ENCODE peak calls at places on chromosomes 12 and 14, in six cellular contexts. J is H7; R is endodermal cell; Y is naive thymus-derived CD4-positive, alpha-beta T cell; U is CD4-positive, alpha-beta memory T cell; G is adrenal gland. L is an unnamed sample. For H3K27me3 and H3K36me3, the result is how much of the 10 kb centered on the place peaks cover.

GRCh38 chr12:9617124-9617523 is 9.4 kb upstream of the KLRB1 start:
- DNase-seq in J (no peak), R (no peak), Y (no peak), U (no peak), G (no peak), L (no peak)

GRCh38 chr12:1949771-1950470 is 31.5 kb upstream of the CACNA2D4 start:
- DNase-seq in J (peak), R (peak), Y (no peak), U (no peak), G (peak), L (no peak)

GRCh38 chr14:77865455-77865854 is 65.5 kb downstream of the ADCK1 start:
- DNase-seq in J (no peak), R (no peak), Y (no peak), U (no peak), G (no peak), L (no peak)

GRCh38 chr14:30443368-30444007 is 115.5 kb upstream of the G2E3 start:
- DNase-seq in J (peak), R (no peak), Y (no peak), U (no peak), G (no peak), L (peak)

GRCh38 chr12:49368240-49368600 is 958 bp downstream of the SPATS2 start:
- DNase-seq in J (no peak), R (no peak), Y (no peak), U (no peak), G (no peak), L (no peak)

GRCh38 chr12:112961074-112961473 is 17.2 kb upstream of the OAS2 start:
- DNase-seq in J (peak), R (peak), Y (no peak), U (no peak), G (no peak), L (no peak)

GRCh38 chr12:76586764-76587395 is 27.3 kb upstream of the OSBPL8 start:
- DNase-seq in J (no peak), R (no peak), Y (no peak), U (peak), G (peak), L (peak)

GRCh38 chr12:106739815-106740552 is 34.5 kb upstream of the RIC8B start:
- DNase-seq in J (no peak), R (peak), Y (no peak), U (no peak), G (no peak), L (no peak)

GRCh38 chr12:109544955-109545531 is 28.3 kb downstream of the MMAB start:
- DNase-seq in J (no peak), R (no peak), Y (no peak), U (no peak), G (peak), L (no peak)

GRCh38 chr12:21328578-21328977 is 6.1 kb downstream of the SLCO1A2 start:
- DNase-seq in J (no peak), R (no peak), Y (no peak), U (no peak), G (no peak), L (no peak)

GRCh38 chr12:49697808-49698207 is 9.4 kb downstream of the FMNL3 start:
- DNase-seq in J (no peak), R (no peak), Y (no peak), U (no peak), G (no peak), L (no peak)

GRCh38 chr12:57210926-57211700 is 5.5 kb upstream of the NXPH4 start:
- DNase-seq in J (no peak), R (no peak), Y (no peak), U (no peak), G (no peak), L (no peak)

GRCh38 chr14:65260786-65261185 is 151.7 kb upstream of the FUT8 start:
- DNase-seq in J (no peak), R (no peak), Y (no peak), U (no peak), G (no peak), L (no peak)

GRCh38 chr12:96289067-96289466 is 94.9 kb downstream of the ELK3 start:
- DNase-seq in J (peak), R (no peak), Y (no peak), U (no peak), G (no peak), L (no peak)
- H3K27me3 ChIP-seq in J (under half), R (under half), Y (under half), U (under half), G (under half), L (under half)

GRCh38 chr14:68043752-68044151 is 224.2 kb downstream of the RAD51B start:
- DNase-seq in J (no peak), R (no peak), Y (no peak), U (no peak), G (no peak), L (no peak)

GRCh38 chr14:68042591-68043210 is 223.1 kb downstream of the RAD51B start:
- DNase-seq in J (no peak), R (no peak), Y (no peak), U (no peak), G (no peak), L (peak)

GRCh38 chr14:68042002-68042401 is 222.4 kb downstream of the RAD51B start:
- DNase-seq in J (no peak), R (no peak), Y (no peak), U (no peak), G (no peak), L (no peak)

GRCh38 chr14:68039593-68039992 is 220.0 kb downstream of the RAD51B start:
- DNase-seq in J (no peak), R (no peak), Y (no peak), U (no peak), G (no peak), L (no peak)

DNA sequence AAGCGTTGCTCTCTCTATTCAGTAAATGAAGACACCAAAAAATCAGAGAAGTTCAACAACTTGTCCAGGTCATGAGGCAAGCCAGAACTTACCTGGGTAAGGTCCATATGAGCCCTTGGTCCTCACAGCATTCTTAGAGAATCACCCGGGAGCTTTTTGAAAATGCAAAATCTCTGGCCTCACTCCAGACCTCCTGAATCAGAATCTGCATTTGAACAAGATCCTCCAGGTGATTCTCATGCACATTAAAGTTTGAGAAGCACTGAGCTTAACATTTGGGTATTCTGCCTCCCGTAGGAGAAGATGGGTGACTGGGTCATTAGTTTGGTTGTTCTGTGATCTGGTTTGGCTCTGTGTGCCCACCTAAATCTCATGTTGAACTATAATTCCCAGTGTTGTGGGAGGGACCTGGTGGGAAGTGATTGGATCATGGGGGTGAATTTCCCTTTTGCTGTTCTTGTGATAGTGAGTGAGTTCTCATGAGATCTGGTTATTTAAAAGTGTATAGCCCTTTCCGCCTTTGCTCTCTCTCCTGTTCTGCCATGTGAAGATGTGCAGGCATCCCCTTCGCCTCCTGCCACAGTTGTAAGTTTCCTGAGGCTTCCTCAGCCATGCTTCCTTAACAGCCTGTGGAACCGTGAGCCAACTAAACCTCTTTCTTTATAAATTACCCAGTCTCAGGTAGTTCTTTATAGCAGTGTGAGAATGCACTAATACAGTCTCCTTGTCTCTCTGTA is 221.2 kb downstream of the RAD51B start:
- DNase-seq in J (peak), R (peak), Y (no peak), U (no peak), G (no peak), L (no peak)
- H3K36me3 ChIP-seq in J (under half), R (under half), Y (under half), U (under half), G (under half), L (under half)

GRCh38 chr12:54028324-54029201 is at the start of gene HOXC6:
- DNase-seq in J (peak), R (peak), Y (no peak), U (no peak), G (peak), L (no peak)

GRCh38 chr12:54032220-54032619 is 630 bp upstream of the HOXC5 start:
- DNase-seq in J (no peak), R (peak), Y (no peak), U (no peak), G (no peak), L (no peak)

GRCh38 chr12:54029529-54030441 is 1.5 kb downstream of the HOXC6 start:
- DNase-seq in J (peak), R (peak), Y (no peak), U (no peak), G (no peak), L (no peak)

GRCh38 chr12:54030889-54031860 is 1.7 kb upstream of the HOXC5 start:
- DNase-seq in J (peak), R (peak), Y (no peak), U (no peak), G (peak), L (no peak)

DNA sequence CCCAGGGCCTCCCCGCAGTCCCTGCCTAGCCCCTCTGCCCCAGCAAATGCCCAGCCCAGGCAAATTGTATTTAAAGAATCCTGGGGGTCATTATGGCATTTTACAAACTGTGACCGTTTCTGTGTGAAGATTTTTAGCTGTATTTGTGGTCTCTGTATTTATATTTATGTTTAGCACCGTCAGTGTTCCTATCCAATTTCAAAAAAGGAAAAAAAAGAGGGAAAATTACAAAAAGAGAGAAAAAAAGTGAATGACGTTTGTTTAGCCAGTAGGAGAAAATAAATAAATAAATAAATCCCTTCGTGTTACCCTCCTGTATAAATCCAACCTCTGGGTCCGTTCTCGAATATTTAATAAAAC is 2.2 kb downstream of the HOXC6 start:
- DNase-seq in J (no peak), R (no peak), Y (no peak), U (no peak), G (no peak), L (no peak)
- H3K27me3 ChIP-seq in J (half or more), R (half or more), Y (under half), U (half or more), G (under half), L (under half)

GRCh38 chr12:124485371-124485770 is 82.0 kb downstream of the NCOR2 start:
- DNase-seq in J (no peak), R (no peak), Y (no peak), U (no peak), G (no peak), L (no peak)

GRCh38 chr12:124482567-124482893 is 84.9 kb downstream of the NCOR2 start:
- DNase-seq in J (no peak), R (no peak), Y (no peak), U (no peak), G (no peak), L (no peak)

GRCh38 chr12:124482901-124483799 is 84.3 kb downstream of the NCOR2 start:
- DNase-seq in J (peak), R (no peak), Y (no peak), U (no peak), G (no peak), L (no peak)

GRCh38 chr12:124484526-124484953 is 82.9 kb downstream of the NCOR2 start:
- DNase-seq in J (no peak), R (no peak), Y (no peak), U (no peak), G (no peak), L (no peak)

GRCh38 chr12:124484067-124484466 is 83.3 kb downstream of the NCOR2 start:
- DNase-seq in J (no peak), R (no peak), Y (no peak), U (no peak), G (no peak), L (no peak)
- H3K36me3 ChIP-seq in J (under half), R (under half), Y (half or more), U (under half), G (under half), L (under half)

L was measured in HAP-1.